ENCODE peak calls at places on chromosomes 16 and 17, in seven cellular contexts. One of them, this sample, is unnamed.

GRCh38 chr17:47810200-47810821 is 11.3 kb downstream of the OSBPL7 start:
- ATAC-seq in right cardiac atrium: peak; percentile 27
- ATAC-seq in left cardiac atrium: no peak
- ATAC-seq in Right ventricle myocardium superior: peak; percentile 9
- ATAC-seq in activated T-cell treated with anti-CD3 and anti-CD28 coated beads, Interleukin-2, amount 50 U/mL, for 4 hours: peak; percentile 71
- ATAC-seq in CD8-positive, alpha-beta T cell: peak; percentile 79
- ATAC-seq in activated CD8-positive, alpha-beta T cell treated with anti-CD3 and anti-CD28 coated beads for 36 hours: peak; percentile 80
- ATAC-seq in this sample: no peak

GRCh38 chr17:33657181-33657580 is 364.1 kb upstream of the ASIC2 start:
- ATAC-seq in left cardiac atrium: no peak
- ATAC-seq in right cardiac atrium: no peak
- ATAC-seq in activated CD8-positive, alpha-beta T cell treated with anti-CD3 and anti-CD28 coated beads for 36 hours: no peak
- ATAC-seq in Right ventricle myocardium superior: no peak
- ATAC-seq in activated T-cell treated with anti-CD3 and anti-CD28 coated beads, Interleukin-2, amount 50 U/mL, for 4 hours: no peak
- ATAC-seq in CD8-positive, alpha-beta T cell: no peak
- ATAC-seq in this sample: no peak

GRCh38 chr16:8890549-8890921 is 8.4 kb downstream of the LITAFD start:
- ATAC-seq in left cardiac atrium: no peak
- ATAC-seq in activated CD8-positive, alpha-beta T cell treated with anti-CD3 and anti-CD28 coated beads for 36 hours: no peak
- ATAC-seq in activated T-cell treated with anti-CD3 and anti-CD28 coated beads, Interleukin-2, amount 50 U/mL, for 4 hours: no peak
- ATAC-seq in right cardiac atrium: no peak
- ATAC-seq in Right ventricle myocardium superior: no peak
- ATAC-seq in CD8-positive, alpha-beta T cell: no peak
- ATAC-seq in this sample: no peak

GRCh38 chr17:34254651-34255380 is at the start of gene CCL2:
- ATAC-seq in left cardiac atrium: peak; percentile 62
- ATAC-seq in activated T-cell treated with anti-CD3 and anti-CD28 coated beads, Interleukin-2, amount 50 U/mL, for 4 hours: no peak
- ATAC-seq in right cardiac atrium: peak; percentile 79
- ATAC-seq in activated CD8-positive, alpha-beta T cell treated with anti-CD3 and anti-CD28 coated beads for 36 hours: no peak
- ATAC-seq in Right ventricle myocardium superior: peak; percentile 66
- ATAC-seq in CD8-positive, alpha-beta T cell: no peak
- ATAC-seq in this sample: no peak

GRCh38 chr17:65956814-65957213 is 235.1 kb downstream of the CEP112 start:
- ATAC-seq in left cardiac atrium: no peak
- ATAC-seq in right cardiac atrium: no peak
- ATAC-seq in activated CD8-positive, alpha-beta T cell treated with anti-CD3 and anti-CD28 coated beads for 36 hours: no peak
- ATAC-seq in activated T-cell treated with anti-CD3 and anti-CD28 coated beads, Interleukin-2, amount 50 U/mL, for 4 hours: no peak
- ATAC-seq in CD8-positive, alpha-beta T cell: no peak
- ATAC-seq in Right ventricle myocardium superior: no peak
- ATAC-seq in this sample: no peak

GRCh38 chr16:67399218-67399733 is 6.0 kb upstream of the TPPP3 start:
- ATAC-seq in activated CD8-positive, alpha-beta T cell treated with anti-CD3 and anti-CD28 coated beads for 36 hours: peak; percentile 91
- ATAC-seq in right cardiac atrium: peak; percentile 29
- ATAC-seq in CD8-positive, alpha-beta T cell: peak; percentile 81
- ATAC-seq in left cardiac atrium: peak; percentile 36
- ATAC-seq in Right ventricle myocardium superior: peak; percentile 50
- ATAC-seq in activated T-cell treated with anti-CD3 and anti-CD28 coated beads, Interleukin-2, amount 50 U/mL, for 4 hours: peak; percentile 82
- ATAC-seq in this sample: peak; percentile 71

GRCh38 chr17:40608061-40608581 is 39.5 kb downstream of the SMARCE1 start:
- ATAC-seq in right cardiac atrium: no peak
- ATAC-seq in Right ventricle myocardium superior: no peak
- ATAC-seq in activated T-cell treated with anti-CD3 and anti-CD28 coated beads, Interleukin-2, amount 50 U/mL, for 4 hours: peak; percentile 38
- ATAC-seq in activated CD8-positive, alpha-beta T cell treated with anti-CD3 and anti-CD28 coated beads for 36 hours: peak; percentile 55
- ATAC-seq in CD8-positive, alpha-beta T cell: peak; percentile 56
- ATAC-seq in left cardiac atrium: peak; percentile 27
- ATAC-seq in this sample: no peak

GRCh38 chr17:62627904-62628603 is 584 bp downstream of the MRC2 start:
- ATAC-seq in Right ventricle myocardium superior: peak; percentile 35
- ATAC-seq in activated T-cell treated with anti-CD3 and anti-CD28 coated beads, Interleukin-2, amount 50 U/mL, for 4 hours: peak; percentile 56
- ATAC-seq in right cardiac atrium: peak; percentile 38
- ATAC-seq in CD8-positive, alpha-beta T cell: peak; percentile 65
- ATAC-seq in left cardiac atrium: peak; percentile 27
- ATAC-seq in activated CD8-positive, alpha-beta T cell treated with anti-CD3 and anti-CD28 coated beads for 36 hours: peak; percentile 48
- ATAC-seq in this sample: peak; percentile 65